ENCODE peak calls at places on chromosomes 3 and 15, in nine cellular contexts. M is gastrocnemius medialis, E is astrocyte of the spinal cord, Y is neural progenitor cell, T is astrocyte, D is cardiac fibroblast, O is right lobe of liver, S is fibroblast of lung, H is bronchial epithelial cell. W is an unnamed sample.

GRCh38 chr15:85756411-85757072 is 38.2 kb downstream of the KLHL25 start:
- DNase-seq in M (no peak), E (no peak), Y (no peak), T (no peak), D (peak), O (peak), S (no peak), H (no peak), W (no peak)

GRCh38 chr3:14431556-14431927 is 29.1 kb downstream of the SLC6A6 start:
- DNase-seq in M (no peak), E (no peak), Y (no peak), T (no peak), D (no peak), O (no peak), S (no peak), H (no peak), W (no peak)

GRCh38 chr15:25870899-25871298 is 7.8 kb upstream of the ATP10A start:
- DNase-seq in M (no peak), E (no peak), Y (no peak), T (no peak), D (no peak), O (no peak), S (no peak), H (no peak), W (no peak)

GRCh38 chr15:76753131-76753530 is 152.0 kb downstream of the SCAPER start:
- DNase-seq in M (no peak), E (no peak), Y (no peak), T (no peak), D (no peak), O (no peak), S (no peak), H (no peak), W (no peak)

GRCh38 chr15:92159906-92160841 is 233.5 kb upstream of the ST8SIA2 start:
- DNase-seq in M (no peak), E (no peak), Y (peak), T (no peak), D (no peak), O (no peak), S (no peak), H (no peak), W (no peak)

GRCh38 chr3:193831495-193832455 is 238.8 kb downstream of the OPA1 start:
- DNase-seq in M (peak), E (peak), Y (no peak), T (peak), D (no peak), O (no peak), S (no peak), H (peak), W (no peak)

GRCh38 chr3:190595212-190595795 is 81.4 kb downstream of the IL1RAP start:
- DNase-seq in M (no peak), E (no peak), Y (no peak), T (no peak), D (no peak), O (no peak), S (no peak), H (peak), W (no peak)

GRCh38 chr3:123755085-123755484 is 129.0 kb downstream of the MYLK start:
- DNase-seq in M (no peak), E (no peak), Y (no peak), T (no peak), D (no peak), O (peak), S (no peak), H (no peak), W (no peak)

GRCh38 chr3:197878427-197878826 is 71.6 kb upstream of the RPL35A start:
- DNase-seq in M (no peak), E (no peak), Y (no peak), T (peak), D (no peak), O (no peak), S (no peak), H (no peak), W (peak)

GRCh38 chr3:36540898-36541518 is 160.7 kb downstream of the STAC start:
- DNase-seq in M (no peak), E (peak), Y (peak), T (peak), D (peak), O (no peak), S (peak), H (peak), W (peak)

GRCh38 chr15:73717802-73718201 is 33.6 kb downstream of the CD276 start:
- DNase-seq in M (no peak), E (no peak), Y (no peak), T (no peak), D (no peak), O (no peak), S (no peak), H (no peak), W (no peak)

GRCh38 chr3:139718415-139718814 is 40.6 kb upstream of the NMNAT3 start:
- DNase-seq in M (no peak), E (peak), Y (peak), T (peak), D (peak), O (no peak), S (peak), H (peak), W (peak)

GRCh38 chr3:170740726-170741591 is 129.0 kb downstream of the RPL22L1 start:
- DNase-seq in M (peak), E (peak), Y (no peak), T (peak), D (peak), O (no peak), S (peak), H (peak), W (peak)

GRCh38 chr3:174329321-174329720 is 529.8 kb upstream of the NAALADL2 start:
- DNase-seq in M (no peak), E (peak), Y (no peak), T (peak), D (peak), O (no peak), S (no peak), H (no peak), W (peak)
- H3K4me3 ChIP-seq in M (no peak), E (no peak), Y (no peak), T (no peak), D (no peak), O (no peak), S (no peak), H (no peak), W (no peak)

GRCh38 chr3:30972449-30972848 is 78.0 kb upstream of the GADL1 start:
- DNase-seq in M (no peak), E (no peak), Y (no peak), T (no peak), D (no peak), O (no peak), S (no peak), H (no peak), W (no peak)

GRCh38 chr3:30966896-30967295 is 72.4 kb upstream of the GADL1 start:
- DNase-seq in M (no peak), E (no peak), Y (no peak), T (no peak), D (no peak), O (no peak), S (no peak), H (no peak), W (no peak)

GRCh38 chr3:30964612-30965011 is 70.2 kb upstream of the GADL1 start:
- DNase-seq in M (no peak), E (no peak), Y (no peak), T (no peak), D (no peak), O (no peak), S (no peak), H (peak), W (no peak)

DNA sequence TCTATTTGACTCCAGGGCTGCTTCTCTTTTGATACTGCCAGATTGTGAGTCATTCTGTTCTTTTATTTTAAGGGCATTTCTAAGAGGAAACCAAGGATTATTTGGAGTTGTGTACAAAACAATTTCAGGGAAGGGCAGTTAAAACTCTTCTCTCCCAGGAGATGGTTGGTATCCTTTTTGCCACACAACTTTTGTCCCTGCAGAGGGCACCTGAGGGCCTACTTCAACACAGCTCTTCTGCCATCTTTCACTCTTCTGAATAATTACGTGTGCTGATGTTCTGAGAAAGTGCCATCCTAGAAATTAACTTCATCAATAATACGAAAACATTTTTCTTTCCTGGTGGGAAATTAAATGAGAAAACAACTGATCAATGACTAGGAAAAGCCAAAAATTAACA is 75.7 kb upstream of the GADL1 start:
- DNase-seq in M (no peak), E (no peak), Y (no peak), T (no peak), D (peak), O (no peak), S (no peak), H (peak), W (no peak)
- TF ChIP-seq CTCF in M (no peak), E (peak), Y (peak), T (peak), D (peak), O (peak), S (no peak), H (peak), W (peak)

GRCh38 chr3:49119439-49119838 is 1.2 kb downstream of the USP19 start:
- DNase-seq in M (no peak), E (no peak), Y (no peak), T (peak), D (peak), O (no peak), S (no peak), H (peak), W (no peak)

GRCh38 chr3:49120096-49120437 is 556 bp downstream of the USP19 start:
- DNase-seq in M (no peak), E (no peak), Y (no peak), T (no peak), D (no peak), O (no peak), S (no peak), H (no peak), W (no peak)

GRCh38 chr3:49120438-49121135 is at the start of gene USP19:
- DNase-seq in M (peak), E (peak), Y (peak), T (peak), D (peak), O (peak), S (peak), H (peak), W (peak)

GRCh38 chr3:49121244-49121671 is 635 bp upstream of the USP19 start:
- DNase-seq in M (no peak), E (no peak), Y (no peak), T (no peak), D (no peak), O (no peak), S (no peak), H (no peak), W (no peak)

GRCh38 chr3:49119036-49119435 is 1.6 kb downstream of the USP19 start:
- DNase-seq in M (no peak), E (no peak), Y (no peak), T (peak), D (no peak), O (no peak), S (peak), H (no peak), W (no peak)
- H3K4me3 ChIP-seq in M (peak), E (no peak), Y (no peak), T (no peak), D (no peak), O (no peak), S (no peak), H (no peak), W (no peak)

DNA sequence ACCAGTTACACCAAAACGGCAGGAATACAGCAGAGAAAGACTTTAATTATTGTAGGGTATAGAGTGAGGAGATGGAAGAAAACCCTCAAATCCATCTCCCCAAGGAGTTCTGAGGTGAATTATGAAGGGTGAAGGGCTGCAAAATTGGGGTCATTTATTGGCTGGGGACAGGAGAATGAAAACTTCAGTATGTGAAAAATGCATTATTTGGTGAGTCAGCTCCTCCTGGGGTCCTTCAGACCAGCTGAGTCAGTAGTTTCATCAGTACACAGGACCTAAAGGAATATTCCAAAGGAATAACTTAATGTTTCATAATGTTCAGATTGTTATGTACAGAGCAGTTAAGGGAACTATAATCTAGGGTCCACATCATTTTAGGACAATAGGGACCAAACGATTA is 566.0 kb downstream of the GBE1 start:
- DNase-seq in M (no peak), E (peak), Y (no peak), T (peak), D (peak), O (no peak), S (no peak), H (no peak), W (no peak)
- TF ChIP-seq CTCF in M (no peak), E (no peak), Y (no peak), T (no peak), D (no peak), O (no peak), S (no peak), H (no peak), W (no peak)

GRCh38 chr3:119676020-119676419 is 1.2 kb downstream of the COX17 start:
- DNase-seq in M (no peak), E (no peak), Y (no peak), T (no peak), D (no peak), O (no peak), S (no peak), H (no peak), W (no peak)
- H3K4me3 ChIP-seq in M (peak), E (peak), Y (peak), T (peak), D (peak), O (peak), S (peak), H (peak), W (peak)

GRCh38 chr15:79310985-79311900 is at the start of gene TMED3:
- DNase-seq in M (no peak), E (peak), Y (peak), T (peak), D (peak), O (peak), S (peak), H (peak), W (peak)
- TF ChIP-seq CTCF in M (no peak), E (peak), Y (peak), T (no peak), D (peak), O (peak), S (no peak), H (peak), W (no peak)

GRCh38 chr3:29279830-29280229 is 1.0 kb upstream of the RBMS3 start:
- DNase-seq in M (peak), E (no peak), Y (no peak), T (peak), D (peak), O (no peak), S (peak), H (no peak), W (no peak)
- H3K4me3 ChIP-seq in M (peak), E (peak), Y (no peak), T (peak), D (peak), O (no peak), S (peak), H (no peak), W (no peak)

DNA sequence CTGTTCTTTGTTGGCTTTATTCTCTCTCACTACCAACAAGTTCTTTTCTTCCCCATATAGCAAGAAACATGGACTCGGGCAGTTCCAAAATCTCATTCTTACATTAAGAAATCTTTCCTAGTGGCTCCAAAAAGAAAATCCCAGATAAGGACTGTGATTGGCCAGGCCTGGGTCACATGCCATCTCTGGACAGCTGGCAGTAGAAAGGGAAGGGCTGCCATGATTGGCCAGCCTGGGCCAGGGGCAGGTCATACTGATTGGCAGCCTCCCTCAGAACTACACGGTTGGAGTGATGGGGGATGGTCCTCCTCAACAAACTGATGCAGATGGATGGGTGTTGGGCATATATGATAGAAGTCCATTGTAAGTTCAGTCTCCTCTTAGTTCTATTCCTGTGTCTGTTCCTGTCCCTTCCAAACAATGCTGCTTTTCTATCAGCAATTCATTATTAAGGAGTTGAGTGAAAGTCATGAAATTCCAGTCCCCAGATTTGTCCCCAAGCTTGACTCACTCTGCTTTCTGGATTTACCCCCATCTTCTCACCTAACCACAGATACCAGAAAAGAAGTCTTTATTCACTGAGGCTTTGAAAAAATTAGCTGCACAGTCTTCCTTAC is 175.5 kb downstream of the ATG7 start:
- DNase-seq in M (no peak), E (no peak), Y (no peak), T (no peak), D (no peak), O (no peak), S (no peak), H (no peak), W (no peak)
- TF ChIP-seq CTCF in M (no peak), E (no peak), Y (no peak), T (no peak), D (no peak), O (no peak), S (no peak), H (no peak), W (no peak)

W was measured in AG09309.